ENCODE peak calls at places on chromosomes 7 and 10, in four cellular contexts. M is K562, Y is A549, I is HepG2. D is an unnamed sample.

GRCh38 chr7:11185179-11185578 is 211.5 kb downstream of the PHF14 start:
- DNase-seq in Y (no peak), M (no peak), I (no peak), D (no peak)

GRCh38 chr7:1897076-1897860 is 227.2 kb downstream of the ELFN1 start:
- DNase-seq in I (no peak), M (no peak), Y (no peak), D (no peak)

GRCh38 chr10:86836044-86836443 is 79.6 kb downstream of the BMPR1A start:
- DNase-seq in I (no peak), Y (no peak), M (no peak), D (no peak)

GRCh38 chr7:132083126-132084123 is 492.8 kb downstream of the PLXNA4 start:
- DNase-seq in I (no peak), Y (no peak), M (no peak), D (no peak)

GRCh38 chr7:4198301-4198700 is 483.8 kb upstream of the FOXK1 start:
- DNase-seq in I (no peak), M (no peak), Y (no peak), D (no peak)

GRCh38 chr10:60914676-60915075 is 29.3 kb downstream of the RHOBTB1 start:
- DNase-seq in I (no peak), Y (no peak), M (no peak), D (no peak)

GRCh38 chr7:130793855-130794618 is 60.0 kb upstream of the KLF14 start:
- DNase-seq in M (peak), Y (peak), I (peak), D (no peak)

GRCh38 chr7:139775829-139776266 is 1.9 kb downstream of the HIPK2 start:
- DNase-seq in I (peak), M (peak), Y (peak), D (peak)

GRCh38 chr7:116686812-116687419 is 14.9 kb downstream of the MET start:
- DNase-seq in Y (no peak), I (peak), M (no peak), D (no peak)

GRCh38 chr10:69911571-69912528 is 110.1 kb downstream of the COL13A1 start:
- DNase-seq in Y (no peak), I (no peak), M (no peak), D (no peak)

GRCh38 chr7:116356333-116356965 is 143.1 kb upstream of the CAV2 start:
- DNase-seq in Y (no peak), I (no peak), M (no peak), D (no peak)

GRCh38 chr7:9498303-9498702 is 1064.9 kb downstream of the NXPH1 start:
- DNase-seq in I (no peak), M (no peak), Y (no peak), D (no peak)

GRCh38 chr10:67803588-67804394 is 34.2 kb downstream of the DNAJC12 start:
- DNase-seq in M (no peak), I (peak), Y (peak), D (no peak)

GRCh38 chr10:120108941-120109340 is 216.4 kb downstream of the SEC23IP start:
- DNase-seq in Y (no peak), I (no peak), M (no peak), D (no peak)

GRCh38 chr7:157498690-157499089 is 161.9 kb downstream of the DNAJB6 start:
- DNase-seq in Y (no peak), M (no peak), I (no peak), D (no peak)

GRCh38 chr10:84946984-84947383 is 618.6 kb downstream of the CCSER2 start:
- DNase-seq in Y (no peak), M (no peak), I (no peak), D (no peak)

GRCh38 chr10:88164471-88164870 is 301.0 kb downstream of the PTEN start:
- DNase-seq in M (no peak), I (no peak), Y (no peak), D (no peak)

GRCh38 chr7:61111-61510 is 131.3 kb upstream of the FAM20C start:
- DNase-seq in Y (no peak), I (no peak), M (no peak), D (no peak)

GRCh38 chr10:71230656-71231025 is 18.3 kb downstream of the UNC5B start:
- DNase-seq in Y (no peak), M (no peak), I (no peak), D (no peak)

GRCh38 chr10:58275908-58276307 is 6.9 kb downstream of the CISD1 start:
- DNase-seq in Y (no peak), I (no peak), M (no peak), D (no peak)

GRCh38 chr7:34247468-34247867 is 342.1 kb downstream of the BMPER start:
- DNase-seq in Y (no peak), I (no peak), M (no peak), D (no peak)

GRCh38 chr7:116812905-116813304 is 49.5 kb upstream of the CAPZA2 start:
- DNase-seq in Y (peak), I (no peak), M (no peak), D (no peak)

GRCh38 chr7:141442781-141443180 is 108.4 kb upstream of the AGK start:
- DNase-seq in M (no peak), Y (no peak), I (no peak), D (no peak)

DNA sequence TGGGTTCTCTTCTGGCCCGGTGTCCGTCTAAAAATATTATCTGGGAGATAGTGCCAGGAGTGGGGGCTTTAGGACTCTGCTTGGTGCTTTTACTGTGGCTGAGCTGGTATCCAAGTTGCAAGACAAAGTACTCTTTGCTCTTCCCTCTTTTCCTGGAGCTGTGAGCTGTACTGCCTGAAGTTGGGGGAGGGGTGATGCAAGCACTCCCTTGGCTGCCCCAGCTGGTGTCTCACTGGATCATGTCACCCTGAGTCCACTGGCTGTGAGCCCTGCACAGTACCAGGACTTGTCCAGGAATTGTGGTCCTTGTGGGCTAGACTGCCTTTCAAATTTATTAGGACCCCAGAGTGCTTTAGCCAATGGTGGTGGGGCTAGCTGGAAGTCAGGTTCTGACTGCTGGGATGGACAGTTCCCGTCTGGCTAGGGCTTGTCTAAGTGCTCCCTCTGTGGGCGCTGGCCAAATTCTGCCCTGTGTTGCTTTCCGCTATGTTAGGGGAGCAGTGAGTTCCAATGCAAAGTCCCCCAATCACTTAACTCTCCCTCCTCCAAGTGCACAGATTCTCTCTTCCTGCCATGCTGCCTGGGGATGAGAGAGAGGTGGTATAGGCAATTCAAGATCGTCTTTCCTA is 13.1 kb downstream of the CC2D2B start:
- DNase-seq in I (no peak), Y (no peak), M (no peak), D (no peak)
- TF ChIP-seq REST in I (no peak), Y (no peak), M (no peak), D (no peak)

GRCh38 chr7:129343099-129343700 is 91.0 kb upstream of the STRIP2 start:
- DNase-seq in I (peak), Y (peak), M (peak), D (no peak)
- TF ChIP-seq POLR2AphosphoS2 in I (no peak), Y (no peak), M (no peak), D (no peak)

GRCh38 chr10:43892062-43892765 is 243.5 kb upstream of the ZNF32 start:
- DNase-seq in I (no peak), M (no peak), Y (no peak), D (no peak)
- TF ChIP-seq REST in I (no peak), M (no peak), Y (no peak), D (no peak)

GRCh38 chr10:133198206-133198605 is 31.8 kb upstream of the UTF1 start:
- DNase-seq in M (no peak), Y (no peak), I (no peak), D (no peak)
- TF ChIP-seq POLR2AphosphoS2 in M (no peak), Y (no peak), I (no peak), D (no peak)

GRCh38 chr7:99831595-99831994 is 3.8 kb downstream of the CYP3A43 start:
- DNase-seq in M (peak), I (peak), Y (no peak), D (no peak)

GRCh38 chr7:99829520-99830160 is 1.8 kb downstream of the CYP3A43 start:
- DNase-seq in M (no peak), Y (no peak), I (peak), D (peak)

GRCh38 chr7:99825873-99826272 is 1.9 kb upstream of the CYP3A43 start:
- DNase-seq in Y (no peak), M (no peak), I (no peak), D (no peak)

GRCh38 chr7:99827040-99827778 is 604 bp upstream of the CYP3A43 start:
- DNase-seq in I (peak), M (no peak), Y (no peak), D (no peak)

GRCh38 chr7:99828818-99829217 is 1.0 kb downstream of the CYP3A43 start:
- DNase-seq in I (peak), Y (no peak), M (no peak), D (no peak)
- TF ChIP-seq REST in I (no peak), Y (no peak), M (no peak), D (no peak)

GRCh38 chr7:25944777-25945176 is 207.2 kb upstream of the NFE2L3 start:
- DNase-seq in Y (no peak), M (no peak), I (no peak), D (no peak)
- TF ChIP-seq POLR2AphosphoS2 in Y (no peak), M (no peak), I (no peak), D (no peak)

DNA sequence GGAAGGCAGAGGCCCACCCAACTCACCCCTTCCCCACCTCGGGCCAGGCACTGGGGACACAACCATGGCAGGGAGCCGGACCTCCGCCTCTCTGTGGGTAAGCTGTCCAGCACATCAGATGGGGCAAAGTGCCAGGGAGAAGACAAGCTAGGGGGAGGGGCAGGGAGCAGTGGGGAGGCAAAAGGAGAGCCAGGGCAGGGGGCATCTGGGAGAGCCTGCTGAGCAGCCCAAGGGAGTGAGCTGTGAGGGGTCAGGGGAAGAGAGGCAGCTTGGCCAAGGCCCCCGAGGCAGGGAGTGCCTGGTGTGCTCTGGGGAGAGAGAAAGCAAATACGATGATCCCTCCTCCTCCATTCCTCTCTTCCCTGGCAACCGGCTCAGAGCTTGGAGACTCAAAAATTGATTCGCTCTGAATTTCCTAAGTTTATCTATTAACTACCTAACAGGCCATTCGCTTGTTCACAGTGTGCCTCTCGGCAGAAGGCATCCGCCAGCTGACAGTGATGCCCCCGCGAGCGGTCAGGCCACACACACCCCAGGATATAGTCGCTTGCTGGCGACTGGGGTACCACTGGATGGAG is 4.5 kb downstream of the CAMK2B start:
- DNase-seq in I (no peak), Y (no peak), M (no peak), D (no peak)
- TF ChIP-seq REST in I (no peak), Y (no peak), M (no peak), D (no peak)

GRCh38 chr7:107815254-107815882 is 12.3 kb upstream of the SLC26A3 start:
- DNase-seq in Y (no peak), M (no peak), I (no peak), D (no peak)

GRCh38 chr7:107810626-107811025 is 7.6 kb upstream of the SLC26A3 start:
- DNase-seq in I (no peak), M (peak), Y (no peak), D (no peak)

GRCh38 chr7:107816053-107816566 is 13.1 kb upstream of the SLC26A3 start:
- DNase-seq in I (no peak), Y (no peak), M (no peak), D (no peak)

GRCh38 chr7:107811934-107812333 is 8.9 kb upstream of the SLC26A3 start:
- DNase-seq in Y (no peak), M (no peak), I (no peak), D (no peak)

DNA sequence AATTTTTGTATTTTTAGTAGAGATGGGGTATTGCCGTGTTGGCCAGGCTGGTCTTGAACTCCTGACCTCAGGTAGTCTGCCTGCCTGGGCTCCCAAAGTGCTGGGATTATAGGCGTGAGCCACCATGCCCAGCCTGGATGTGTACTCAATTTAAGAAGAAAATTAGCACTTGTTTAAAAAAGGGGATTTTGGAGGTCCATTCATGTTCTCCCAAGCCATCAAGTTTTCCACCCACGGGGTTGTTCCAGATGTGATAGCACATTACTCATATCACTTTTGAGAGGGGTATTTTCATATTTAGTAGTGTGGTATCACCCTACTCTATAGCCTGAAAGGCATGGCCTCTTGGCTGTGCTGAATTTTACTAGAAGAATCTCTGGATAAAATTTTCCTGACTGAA is 10.5 kb upstream of the SLC26A3 start:
- DNase-seq in Y (no peak), I (no peak), M (no peak), D (no peak)
- TF ChIP-seq POLR2AphosphoS2 in Y (no peak), I (no peak), M (no peak), D (no peak)

D was measured in GM12878.